ENCODE peak calls at places on chromosomes 16 and 17, in four cellular contexts. B is fibroblast of lung, S is cardiac muscle cell, L is OCI-LY7. G is an unnamed sample.

GRCh38 chr16:85048921-85049562 is 21.4 kb downstream of the KIAA0513 start:
- DNase-seq in B (no peak), S (no peak), L (no peak), G (no peak)

GRCh38 chr16:31499928-31500327 is 8.3 kb downstream of the RUSF1 start:
- DNase-seq in B (no peak), S (no peak), L (no peak), G (no peak)

GRCh38 chr17:10013360-10014112 is 108.5 kb upstream of the RCVRN start:
- DNase-seq in B (peak), S (peak), L (no peak), G (no peak)

GRCh38 chr17:2982854-2983636 is 80.4 kb downstream of the OR1D5 start:
- DNase-seq in B (peak), S (peak), L (no peak), G (no peak)

GRCh38 chr17:78559749-78560368 is 17.3 kb downstream of the DNAH17 start:
- DNase-seq in B (no peak), S (no peak), L (peak), G (no peak)

GRCh38 chr17:49361129-49361901 is 735 bp downstream of the ZNF652 start:
- DNase-seq in B (no peak), S (peak), L (peak), G (no peak)

GRCh38 chr17:52895272-52895671 is 736.8 kb upstream of the CA10 start:
- DNase-seq in B (no peak), S (no peak), L (no peak), G (no peak)

GRCh38 chr17:16593356-16594102 is 24.5 kb upstream of the ZNF287 start:
- DNase-seq in B (peak), S (peak), L (no peak), G (no peak)

GRCh38 chr17:79984045-79984840 is 51.4 kb downstream of the TBC1D16 start:
- DNase-seq in B (no peak), S (no peak), L (no peak), G (no peak)